ENCODE peak calls at places on chromosome 10, in nine cellular contexts. L is A549; W is right cardiac atrium; R is IMR-90; D is heart right ventricle; V is CD4-positive, alpha-beta memory T cell; M is keratinocyte; U is WERI-Rb-1; A is colonic mucosa. K is an unnamed sample.

GRCh38 chr10:123754105-123754504 is 88.0 kb downstream of the GPR26 start:
- DNase-seq in W (no peak), U (no peak), A (no peak), D (no peak), V (no peak), L (no peak), R (no peak), M (no peak), K (no peak)

GRCh38 chr10:69864321-69864720 is 62.6 kb downstream of the COL13A1 start:
- DNase-seq in V (no peak), R (peak; percentile 93), U (no peak), D (no peak), L (peak; percentile 62), A (no peak), W (no peak), M (peak; percentile 80), K (no peak)

GRCh38 chr10:128062837-128063563 is 63.2 kb downstream of the MKI67 start:
- DNase-seq in V (peak; percentile 79), U (no peak), L (no peak), R (no peak), W (no peak), D (no peak), M (no peak), A (no peak), K (no peak)

GRCh38 chr10:14162626-14163344 is 167.9 kb downstream of the FRMD4A start:
- DNase-seq in W (no peak), L (no peak), V (no peak), A (no peak), D (no peak), U (no peak), M (no peak), R (no peak), K (no peak)

GRCh38 chr10:112954974-112955735 is 5.1 kb downstream of the TCF7L2 start:
- DNase-seq in A (no peak), V (no peak), D (no peak), U (no peak), L (no peak), W (no peak), M (no peak), R (no peak), K (peak; percentile 81)

GRCh38 chr10:113056468-113057021 is 106.5 kb downstream of the TCF7L2 start:
- DNase-seq in W (no peak), A (no peak), D (no peak), L (no peak), V (no peak), U (no peak), M (no peak), R (peak; percentile 82), K (peak; percentile 39)

GRCh38 chr10:13636776-13637175 is 50.0 kb downstream of the PRPF18 start:
- DNase-seq in V (no peak), L (no peak), U (no peak), D (no peak), M (no peak), W (no peak), R (peak; percentile 55), A (no peak), K (no peak)

GRCh38 chr10:1141261-1141660 is 85.1 kb downstream of the WDR37 start:
- DNase-seq in D (no peak), L (no peak), W (no peak), R (no peak), U (no peak), M (no peak), V (no peak), A (no peak), K (peak; percentile 16)

GRCh38 chr10:13152286-13152685 is 9.1 kb upstream of the MCM10 start:
- DNase-seq in A (no peak), L (no peak), D (no peak), R (no peak), U (no peak), M (no peak), V (no peak), W (no peak), K (no peak)

GRCh38 chr10:73043319-73043718 is 53.3 kb downstream of the P4HA1 start:
- DNase-seq in U (no peak), V (no peak), M (no peak), L (no peak), R (no peak), D (no peak), W (no peak), A (no peak), K (no peak)

GRCh38 chr10:73043766-73044377 is 52.8 kb downstream of the P4HA1 start:
- DNase-seq in D (no peak), W (no peak), L (no peak), R (no peak), A (no peak), M (no peak), V (no peak), U (no peak), K (no peak)

GRCh38 chr10:73044378-73045285 is 52.0 kb downstream of the P4HA1 start:
- DNase-seq in W (no peak), L (peak; percentile 64), D (no peak), U (no peak), M (peak; percentile 71), V (no peak), R (peak; percentile 94), A (no peak), K (no peak)

GRCh38 chr10:73039635-73040034 is 57.0 kb downstream of the P4HA1 start:
- DNase-seq in A (no peak), U (no peak), M (no peak), D (no peak), R (peak; percentile 84), L (no peak), V (no peak), W (no peak), K (no peak)

GRCh38 chr10:73042130-73042529 is 54.5 kb downstream of the P4HA1 start:
- DNase-seq in A (no peak), M (no peak), L (no peak), V (no peak), R (no peak), D (no peak), U (no peak), W (no peak), K (no peak)
- H3K4me3 ChIP-seq in A (no peak overlapping the region), M (no peak overlapping the region), L (no peak overlapping the region), V (no peak overlapping the region), R (no peak overlapping the region), D (no peak overlapping the region), U (no peak overlapping the region), W (no peak overlapping the region), K (no peak overlapping the region)

GRCh38 chr10:103652599-103653281 is 159.2 kb downstream of the NEURL1 start:
- DNase-seq in V (no peak), A (peak; percentile 86), M (no peak), R (no peak), W (peak; percentile 68), D (no peak), U (no peak), L (no peak), K (no peak)

GRCh38 chr10:103648231-103648950 is 154.9 kb downstream of the NEURL1 start:
- DNase-seq in V (no peak), A (no peak), R (no peak), W (peak; percentile 74), U (no peak), D (no peak), L (no peak), M (no peak), K (no peak)

GRCh38 chr10:103648951-103649532 is 155.5 kb downstream of the NEURL1 start:
- DNase-seq in A (no peak), R (peak; percentile 16), W (peak; percentile 84), V (no peak), L (no peak), D (no peak), M (no peak), U (no peak), K (no peak)

GRCh38 chr10:103651783-103652476 is 158.4 kb downstream of the NEURL1 start:
- DNase-seq in R (no peak), D (peak; percentile 65), M (no peak), L (no peak), W (peak; percentile 75), V (no peak), A (peak; percentile 88), U (no peak), K (no peak)

DNA sequence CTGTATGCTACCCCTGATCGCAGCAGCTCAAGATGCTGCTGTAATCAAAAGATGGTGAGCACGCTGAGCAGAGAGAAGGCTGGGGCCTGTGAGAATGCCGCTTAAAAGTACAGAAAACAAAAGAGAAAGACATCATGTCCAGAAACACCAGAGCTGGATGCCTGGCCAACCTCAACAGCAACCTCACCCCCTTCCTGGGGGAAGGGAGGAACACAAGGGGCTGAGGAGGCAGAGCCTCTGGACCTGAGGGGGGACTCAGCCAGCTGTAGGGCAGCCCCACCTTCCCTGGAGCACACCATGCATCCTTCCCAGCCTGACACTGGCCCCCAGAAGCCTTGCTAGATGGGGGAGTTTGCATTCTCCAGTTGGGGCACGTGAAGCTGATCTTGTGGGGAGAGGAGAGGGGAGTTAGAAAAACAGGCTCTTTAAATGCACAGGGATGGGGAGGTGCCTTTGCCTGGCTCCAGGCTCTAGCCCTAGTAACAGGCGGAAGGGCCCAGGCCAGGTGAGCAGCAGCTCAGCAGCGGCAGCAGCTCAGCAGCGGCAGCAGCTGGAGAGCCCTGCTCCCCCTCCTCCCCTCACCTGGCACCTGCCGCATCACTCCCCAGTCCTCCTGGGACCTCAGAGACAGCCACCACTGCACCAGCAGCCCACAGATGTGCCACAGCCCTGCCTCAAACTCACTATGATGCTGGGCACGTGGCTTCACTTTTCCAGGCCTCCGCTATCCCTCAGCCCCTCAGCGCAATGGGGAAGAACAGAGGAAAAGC is 156.3 kb downstream of the NEURL1 start:
- DNase-seq in W (no peak), A (no peak), U (no peak), V (no peak), L (no peak), R (no peak), M (no peak), D (peak; percentile 9), K (no peak)
- H3K27ac ChIP-seq in W (peak overlapping the region; percentile 30), A (no peak overlapping the region), U (no peak overlapping the region), V (no peak overlapping the region), L (no peak overlapping the region), R (no peak overlapping the region), M (no peak overlapping the region), D (peak overlapping the region; percentile 22), K (no peak overlapping the region)

GRCh38 chr10:61944445-61945123 is 43.1 kb downstream of the ARID5B start:
- DNase-seq in M (no peak), V (no peak), A (no peak), W (no peak), R (no peak), D (no peak), U (no peak), L (no peak), K (no peak)
- H3K4me3 ChIP-seq in M (peak overlapping the region; percentile 25), V (no peak overlapping the region), A (no peak overlapping the region), W (no peak overlapping the region), R (no peak overlapping the region), D (no peak overlapping the region), U (no peak overlapping the region), L (no peak overlapping the region), K (no peak overlapping the region)

DNA sequence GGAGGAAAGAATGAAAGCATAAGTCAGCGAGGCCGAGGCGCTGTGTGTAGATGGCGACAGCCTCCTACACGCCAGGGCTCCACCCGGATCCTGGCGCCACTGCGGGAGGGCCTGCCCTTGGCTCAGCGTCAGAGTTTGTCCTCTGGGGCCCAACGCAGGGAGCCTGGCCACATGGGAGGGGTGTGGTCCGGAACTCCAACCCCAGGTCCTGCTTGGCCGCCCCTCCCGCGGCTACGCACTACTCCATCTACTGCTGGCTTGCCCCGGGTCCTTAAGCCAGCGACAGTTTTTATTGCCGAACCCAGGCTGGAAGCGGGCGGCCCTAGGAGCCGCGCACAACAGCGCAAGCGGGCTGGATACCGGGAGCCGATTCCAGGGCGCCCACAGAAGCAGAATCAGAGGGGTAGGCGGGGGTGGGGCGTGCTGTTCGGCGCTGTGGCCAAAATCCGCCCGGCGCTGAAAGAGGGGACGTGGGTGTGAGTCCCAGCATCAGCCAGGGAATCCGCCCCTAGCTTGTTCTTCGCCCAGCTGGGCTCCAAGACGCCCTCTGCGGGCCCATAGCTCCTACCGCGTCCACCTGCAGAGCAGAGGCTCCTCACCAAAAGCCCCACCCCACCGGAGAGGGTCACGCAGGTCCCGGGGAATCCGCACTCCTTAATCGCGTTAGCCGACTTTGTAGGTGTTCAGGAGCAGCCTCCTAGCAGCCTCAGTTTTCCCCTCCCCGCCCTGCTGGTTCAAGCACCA is 4.5 kb downstream of the KAZALD1 start:
- DNase-seq in R (peak; percentile 57), U (peak; percentile 92), M (no peak), L (peak; percentile 88), A (peak; percentile 94), V (peak; percentile 41), D (peak; percentile 85), W (peak; percentile 95), K (peak; percentile 79)
- H3K27ac ChIP-seq in R (peak overlapping the region; percentile 33), U (peak overlapping the region; percentile 36), M (no peak overlapping the region), L (peak overlapping the region; percentile 91), A (peak overlapping the region; percentile 94), V (no peak overlapping the region), D (peak overlapping the region; percentile 97), W (peak overlapping the region; percentile 53), K (no peak overlapping the region)

K was measured in endodermal cell.